ENCODE peak calls at places on chromosomes 6 and 20, in five cellular contexts. One of them, this sample, is unnamed.

GRCh38 chr20:32009564-32009963 is 674 bp upstream of the CCM2L start:
- DNase-seq in IMR-90: no peak
- DNase-seq in K562: no peak
- DNase-seq in HepG2: no peak
- DNase-seq in H1: no peak
- DNase-seq in this sample: no peak

GRCh38 chr6:128487746-128488145 is 32.7 kb downstream of the PTPRK start:
- DNase-seq in IMR-90: peak
- DNase-seq in K562: no peak
- DNase-seq in HepG2: no peak
- DNase-seq in H1: no peak
- DNase-seq in this sample: no peak

GRCh38 chr6:83057705-83058321 is 7.8 kb downstream of the UBE3D start:
- DNase-seq in IMR-90: peak
- DNase-seq in K562: peak
- DNase-seq in HepG2: peak
- DNase-seq in H1: peak
- DNase-seq in this sample: peak

GRCh38 chr6:167122827-167123657 is at the start of gene CCR6:
- DNase-seq in IMR-90: no peak
- DNase-seq in K562: no peak
- DNase-seq in HepG2: peak
- DNase-seq in H1: no peak
- DNase-seq in this sample: no peak

GRCh38 chr20:50353289-50353961 is 156.8 kb upstream of the PTPN1 start:
- DNase-seq in IMR-90: no peak
- DNase-seq in K562: no peak
- DNase-seq in HepG2: peak
- DNase-seq in H1: no peak
- DNase-seq in this sample: no peak

GRCh38 chr6:45423901-45424627 is 46.3 kb upstream of the SUPT3H start:
- DNase-seq in IMR-90: no peak
- DNase-seq in K562: no peak
- DNase-seq in HepG2: no peak
- DNase-seq in H1: peak
- DNase-seq in this sample: no peak

GRCh38 chr6:28537065-28537464 is 11.4 kb downstream of the GPX5 start:
- DNase-seq in IMR-90: peak
- DNase-seq in K562: no peak
- DNase-seq in HepG2: no peak
- DNase-seq in H1: no peak
- DNase-seq in this sample: no peak

GRCh38 chr6:145214570-145214969 is 520.8 kb downstream of the EPM2A start:
- DNase-seq in IMR-90: peak
- DNase-seq in K562: no peak
- DNase-seq in HepG2: peak
- DNase-seq in H1: no peak
- DNase-seq in this sample: no peak

GRCh38 chr6:36320475-36320874 is 16.2 kb downstream of the BNIP5 start:
- DNase-seq in IMR-90: no peak
- DNase-seq in K562: no peak
- DNase-seq in HepG2: peak
- DNase-seq in H1: no peak
- DNase-seq in this sample: no peak

GRCh38 chr20:57872816-57873409 is 163.1 kb upstream of the PMEPA1 start:
- DNase-seq in IMR-90: no peak
- DNase-seq in K562: no peak
- DNase-seq in HepG2: no peak
- DNase-seq in H1: peak
- DNase-seq in this sample: no peak
- TF ChIP-seq MAFK in IMR-90: no peak
- TF ChIP-seq MAFK in K562: no peak
- TF ChIP-seq MAFK in HepG2: no peak
- TF ChIP-seq MAFK in H1: no peak
- TF ChIP-seq MAFK in this sample: no peak

DNA sequence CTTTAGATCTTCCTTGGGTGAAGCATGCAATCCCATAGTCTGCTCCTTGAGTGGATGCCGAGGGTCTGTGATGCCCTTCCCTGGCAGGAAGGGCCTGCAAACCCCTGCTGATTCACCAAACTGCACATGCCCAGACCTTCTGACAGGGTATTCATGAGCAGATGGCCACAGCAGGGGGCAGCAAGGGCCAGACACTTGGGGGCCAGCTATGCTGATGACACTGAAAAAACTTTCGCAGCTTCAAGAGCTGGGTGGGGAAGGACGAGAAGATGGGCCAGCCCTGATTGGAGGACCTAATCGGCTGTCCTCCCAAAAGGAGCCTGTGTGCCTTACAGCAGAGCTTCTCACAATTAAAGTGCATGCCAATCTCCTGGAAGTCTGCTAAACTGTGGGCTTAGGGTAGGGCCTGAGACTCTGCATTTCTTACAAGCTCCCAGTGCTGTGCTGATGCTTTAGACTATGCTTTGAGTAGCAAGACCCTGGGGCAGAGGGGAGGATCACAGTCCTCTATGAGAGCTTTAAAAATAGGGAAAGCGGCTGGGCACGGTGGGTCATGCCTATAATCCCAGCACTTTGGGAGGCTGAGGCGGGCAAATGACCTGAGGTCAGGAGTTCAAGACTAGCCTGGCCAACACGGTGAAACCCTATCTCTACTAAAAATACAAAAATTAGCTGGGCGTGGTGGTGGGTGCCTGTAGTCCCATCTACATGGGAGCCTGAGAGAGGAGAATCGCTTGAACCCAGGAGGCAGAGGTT is 15.2 kb upstream of the GDAP1L1 start:
- DNase-seq in IMR-90: no peak
- DNase-seq in K562: no peak
- DNase-seq in HepG2: peak
- DNase-seq in H1: no peak
- DNase-seq in this sample: no peak
- TF ChIP-seq MAFK in IMR-90: no peak
- TF ChIP-seq MAFK in K562: no peak
- TF ChIP-seq MAFK in HepG2: no peak
- TF ChIP-seq MAFK in H1: no peak
- TF ChIP-seq MAFK in this sample: no peak

DNA sequence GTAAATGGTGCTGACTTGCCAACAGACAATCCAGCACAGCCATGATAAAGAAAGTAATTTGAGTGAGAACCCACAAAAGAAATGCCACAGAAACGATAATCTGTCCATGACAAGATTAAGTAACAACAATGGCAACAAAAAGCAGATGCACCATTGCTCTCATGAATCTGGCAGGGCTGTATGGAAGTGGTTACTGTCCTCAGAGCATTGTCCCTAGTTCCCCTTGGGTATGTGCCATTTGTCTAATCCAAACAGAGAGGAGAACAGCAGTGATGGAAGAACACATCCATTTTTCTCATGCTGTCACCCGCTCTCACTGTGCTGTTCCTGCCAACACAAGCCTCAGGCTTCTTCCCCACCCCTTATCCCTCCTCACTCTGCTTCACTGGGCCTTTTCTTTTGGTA is 65.8 kb downstream of the REV3L start:
- DNase-seq in IMR-90: peak
- DNase-seq in K562: no peak
- DNase-seq in HepG2: no peak
- DNase-seq in H1: no peak
- DNase-seq in this sample: no peak
- TF ChIP-seq MAFK in IMR-90: no peak
- TF ChIP-seq MAFK in K562: no peak
- TF ChIP-seq MAFK in HepG2: no peak
- TF ChIP-seq MAFK in H1: no peak
- TF ChIP-seq MAFK in this sample: no peak

GRCh38 chr20:21607971-21608735 is 94.3 kb upstream of the NKX2-2 start:
- DNase-seq in IMR-90: no peak
- DNase-seq in K562: no peak
- DNase-seq in HepG2: no peak
- DNase-seq in H1: no peak
- DNase-seq in this sample: no peak
- TF ChIP-seq MAFK in IMR-90: no peak
- TF ChIP-seq MAFK in K562: no peak
- TF ChIP-seq MAFK in HepG2: no peak
- TF ChIP-seq MAFK in H1: no peak
- TF ChIP-seq MAFK in this sample: no peak

GRCh38 chr6:81366970-81367369 is 385.5 kb downstream of the TENT5A start:
- DNase-seq in IMR-90: no peak
- DNase-seq in K562: no peak
- DNase-seq in HepG2: no peak
- DNase-seq in H1: no peak
- DNase-seq in this sample: no peak
- TF ChIP-seq MAFK in IMR-90: no peak
- TF ChIP-seq MAFK in K562: no peak
- TF ChIP-seq MAFK in HepG2: no peak
- TF ChIP-seq MAFK in H1: no peak
- TF ChIP-seq MAFK in this sample: no peak

GRCh38 chr6:123448306-123448884 is 188.4 kb downstream of the TRDN start:
- DNase-seq in IMR-90: no peak
- DNase-seq in K562: no peak
- DNase-seq in HepG2: no peak
- DNase-seq in H1: no peak
- DNase-seq in this sample: no peak
- TF ChIP-seq MAFK in IMR-90: no peak
- TF ChIP-seq MAFK in K562: no peak
- TF ChIP-seq MAFK in HepG2: no peak
- TF ChIP-seq MAFK in H1: no peak
- TF ChIP-seq MAFK in this sample: no peak

GRCh38 chr6:157514659-157515496 is 133.9 kb downstream of the ZDHHC14 start:
- DNase-seq in IMR-90: peak
- DNase-seq in K562: peak
- DNase-seq in HepG2: peak
- DNase-seq in H1: no peak
- DNase-seq in this sample: peak
- TF ChIP-seq MAFK in IMR-90: no peak
- TF ChIP-seq MAFK in K562: peak
- TF ChIP-seq MAFK in HepG2: no peak
- TF ChIP-seq MAFK in H1: no peak
- TF ChIP-seq MAFK in this sample: no peak

DNA sequence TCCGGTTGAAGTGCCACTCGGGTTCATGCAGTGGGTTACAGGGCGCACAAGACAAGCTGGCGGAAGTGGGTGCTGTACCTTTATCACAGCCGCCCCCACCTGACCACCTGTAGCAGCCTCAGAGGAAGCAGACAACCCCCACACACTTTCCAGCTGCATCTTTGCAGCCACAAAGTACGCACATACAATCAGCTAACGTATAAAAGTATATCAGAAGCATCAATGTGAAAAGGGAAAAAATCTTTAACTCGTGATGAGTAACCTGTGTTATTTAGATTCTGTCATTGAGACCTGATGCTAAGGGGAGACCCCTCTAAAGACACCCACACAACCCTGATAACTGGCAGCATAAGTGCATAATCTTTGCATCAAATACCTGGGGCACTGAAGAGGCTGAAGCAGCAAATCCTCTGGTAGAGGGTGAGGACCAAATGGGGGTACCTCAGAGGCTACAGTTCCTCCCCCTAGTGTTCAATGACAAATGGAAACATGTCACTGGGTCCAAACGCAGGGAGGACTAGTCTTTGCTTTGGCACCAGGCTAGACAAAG is 22.1 kb downstream of the BACH2 start:
- DNase-seq in IMR-90: no peak
- DNase-seq in K562: no peak
- DNase-seq in HepG2: no peak
- DNase-seq in H1: no peak
- DNase-seq in this sample: no peak
- TF ChIP-seq MAFK in IMR-90: no peak
- TF ChIP-seq MAFK in K562: no peak
- TF ChIP-seq MAFK in HepG2: no peak
- TF ChIP-seq MAFK in H1: no peak
- TF ChIP-seq MAFK in this sample: no peak

GRCh38 chr6:47308674-47309325 is 905 bp downstream of the TNFRSF21 start:
- DNase-seq in IMR-90: peak
- DNase-seq in K562: peak
- DNase-seq in HepG2: no peak
- DNase-seq in H1: peak
- DNase-seq in this sample: peak
- TF ChIP-seq MAFK in IMR-90: no peak
- TF ChIP-seq MAFK in K562: no peak
- TF ChIP-seq MAFK in HepG2: no peak
- TF ChIP-seq MAFK in H1: no peak
- TF ChIP-seq MAFK in this sample: no peak

GRCh38 chr6:24908555-24908954 is 27.2 kb downstream of the RIPOR2 start:
- DNase-seq in IMR-90: peak
- DNase-seq in K562: no peak
- DNase-seq in HepG2: no peak
- DNase-seq in H1: no peak
- DNase-seq in this sample: no peak

GRCh38 chr6:24911983-24912382 is 23.8 kb downstream of the RIPOR2 start:
- DNase-seq in IMR-90: no peak
- DNase-seq in K562: no peak
- DNase-seq in HepG2: no peak
- DNase-seq in H1: no peak
- DNase-seq in this sample: no peak

GRCh38 chr6:24910850-24911712 is 24.7 kb downstream of the RIPOR2 start:
- DNase-seq in IMR-90: peak
- DNase-seq in K562: no peak
- DNase-seq in HepG2: no peak
- DNase-seq in H1: no peak
- DNase-seq in this sample: no peak

GRCh38 chr6:24909281-24910216 is 26.2 kb downstream of the RIPOR2 start:
- DNase-seq in IMR-90: no peak
- DNase-seq in K562: no peak
- DNase-seq in HepG2: no peak
- DNase-seq in H1: no peak
- DNase-seq in this sample: no peak

GRCh38 chr6:24910331-24910849 is 25.4 kb downstream of the RIPOR2 start:
- DNase-seq in IMR-90: no peak
- DNase-seq in K562: no peak
- DNase-seq in HepG2: no peak
- DNase-seq in H1: peak
- DNase-seq in this sample: no peak
- TF ChIP-seq MAFK in IMR-90: no peak
- TF ChIP-seq MAFK in K562: no peak
- TF ChIP-seq MAFK in HepG2: no peak
- TF ChIP-seq MAFK in H1: no peak
- TF ChIP-seq MAFK in this sample: no peak

This sample was measured in A549.